ENCODE peak calls at places on chromosomes 4 and X, in five cellular contexts. Q is transverse colon, D is cardiac muscle cell, G is hepatocyte, F is thyroid gland. J is an unnamed sample.

GRCh38 chr4:40953253-40954118 is 203.7 kb downstream of the NSUN7 start:
- DNase-seq in Q (no peak), F (peak; percentile 28), D (peak; percentile 50), G (no peak), J (no peak)

GRCh38 chrX:143664302-143664701 is 28.4 kb upstream of the SLITRK4 start:
- DNase-seq in Q (no peak), D (peak; percentile 30), G (peak; percentile 42), F (no peak), J (no peak)

GRCh38 chr4:103402198-103402597 is 204.1 kb upstream of the CENPE start:
- DNase-seq in D (no peak), G (no peak), F (no peak), Q (no peak), J (no peak)

GRCh38 chr4:183402771-183403170 is 41.7 kb upstream of the CDKN2AIP start:
- DNase-seq in Q (no peak), F (no peak), G (no peak), D (no peak), J (no peak)

GRCh38 chr4:163251204-163251603 is 81.2 kb downstream of the NPY1R start:
- DNase-seq in Q (no peak), D (peak; percentile 22), F (no peak), G (no peak), J (no peak)

GRCh38 chr4:14726441-14727405 is 275.6 kb upstream of the CPEB2 start:
- DNase-seq in D (no peak), F (no peak), G (no peak), Q (peak; percentile 19), J (no peak)

GRCh38 chrX:48649109-48649508 is 34.5 kb upstream of the WAS start:
- DNase-seq in D (no peak), G (no peak), Q (no peak), F (no peak), J (no peak)

GRCh38 chr4:3335385-3335784 is 42.6 kb downstream of the RGS12 start:
- DNase-seq in F (no peak), G (no peak), Q (no peak), D (no peak), J (no peak)

GRCh38 chr4:31241504-31241903 is 521.3 kb downstream of the PCDH7 start:
- DNase-seq in G (no peak), Q (no peak), F (no peak), D (no peak), J (no peak)

GRCh38 chr4:31246856-31247255 is 526.7 kb downstream of the PCDH7 start:
- DNase-seq in D (no peak), F (no peak), Q (no peak), G (no peak), J (no peak)
- H3K4me1 ChIP-seq in D (no peaks in the 10 kb centered on the region), F (no peaks in the 10 kb centered on the region), Q (no peaks in the 10 kb centered on the region), G (no peaks in the 10 kb centered on the region), J (no peaks in the 10 kb centered on the region)

GRCh38 chrX:65601530-65602281 is 65.7 kb upstream of the MSN start:
- DNase-seq in G (peak; percentile 34), F (peak; percentile 79), Q (peak; percentile 73), D (no peak), J (no peak)
- H3K9me3 ChIP-seq in G (no peaks in the 10 kb centered on the region), F (no peaks in the 10 kb centered on the region), Q (no peaks in the 10 kb centered on the region), D (peaks cover 3% of the 10 kb centered on the region), J (no peaks in the 10 kb centered on the region)

GRCh38 chr4:113355550-113356371 is 306.3 kb downstream of the ANK2 start:
- DNase-seq in D (no peak), F (peak; percentile 2), G (peak; percentile 34), Q (peak; percentile 8), J (peak; percentile 16)
- TF ChIP-seq CTCF in D (no peak), F (no peak), G (no peak), Q (no peak), J (no peak)

DNA sequence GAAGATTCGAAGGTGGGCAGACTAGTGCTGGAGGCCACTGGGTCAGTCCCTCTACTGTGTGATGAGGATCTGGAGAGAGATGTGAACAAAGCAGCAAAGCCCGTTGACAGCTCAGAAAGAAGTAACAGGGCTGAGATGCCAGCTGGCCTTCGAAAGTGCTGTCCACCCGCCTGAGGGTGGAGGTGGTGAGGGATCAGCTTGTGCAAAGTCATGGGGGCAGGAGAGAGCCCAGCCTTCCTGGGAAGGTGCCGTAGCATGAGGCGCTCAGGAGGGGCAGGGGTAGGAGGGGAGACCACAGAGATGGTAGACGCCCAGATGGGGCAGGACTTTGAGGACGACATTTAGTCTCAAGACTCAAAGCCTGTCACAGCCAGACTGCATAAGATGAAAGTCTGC is 19.7 kb downstream of the TBC1D14 start:
- DNase-seq in F (no peak), G (no peak), Q (no peak), D (no peak), J (no peak)
- H3K4me1 ChIP-seq in F (peaks cover 15% of the 10 kb centered on the region), G (peaks cover 46% of the 10 kb centered on the region), Q (peaks cover 51% of the 10 kb centered on the region), D (peaks cover 18% of the 10 kb centered on the region), J (no peaks in the 10 kb centered on the region)

DNA sequence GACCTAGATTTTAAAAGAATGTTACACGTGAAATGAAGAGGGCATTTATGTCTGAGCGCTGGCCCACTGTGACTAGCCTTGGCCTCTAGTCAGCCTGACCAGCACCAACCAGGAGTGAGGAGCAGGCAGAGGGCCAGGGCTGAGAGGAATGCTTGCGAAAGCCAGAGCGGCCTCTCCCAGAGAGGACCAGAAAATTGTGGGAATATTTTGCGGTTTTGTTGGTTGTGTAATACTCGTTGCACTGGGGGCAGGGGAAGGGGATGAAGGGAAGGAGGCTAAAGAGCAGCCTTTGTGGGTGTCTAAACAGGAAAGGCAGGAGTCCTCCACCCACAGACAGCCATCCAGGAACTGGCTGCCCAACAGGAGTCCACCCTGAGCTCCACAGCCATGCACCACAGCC is 3.8 kb downstream of the GABRE start:
- DNase-seq in D (no peak), F (peak; percentile 79), Q (peak; percentile 35), G (peak; percentile 28), J (no peak)
- H3K9me3 ChIP-seq in D (no peaks in the 10 kb centered on the region), F (no peaks in the 10 kb centered on the region), Q (no peaks in the 10 kb centered on the region), G (no peaks in the 10 kb centered on the region), J (no peaks in the 10 kb centered on the region)

GRCh38 chr4:106695846-106696245 is 327.3 kb upstream of the GIMD1 start:
- DNase-seq in Q (no peak), F (no peak), D (no peak), G (no peak), J (no peak)

GRCh38 chr4:106694232-106694631 is 325.7 kb upstream of the GIMD1 start:
- DNase-seq in G (no peak), Q (no peak), D (no peak), F (no peak), J (no peak)

GRCh38 chr4:106687026-106687425 is 318.4 kb upstream of the GIMD1 start:
- DNase-seq in G (no peak), D (no peak), Q (no peak), F (no peak), J (no peak)

GRCh38 chr4:106690487-106690886 is 321.9 kb upstream of the GIMD1 start:
- DNase-seq in D (no peak), F (no peak), Q (no peak), G (no peak), J (no peak)

DNA sequence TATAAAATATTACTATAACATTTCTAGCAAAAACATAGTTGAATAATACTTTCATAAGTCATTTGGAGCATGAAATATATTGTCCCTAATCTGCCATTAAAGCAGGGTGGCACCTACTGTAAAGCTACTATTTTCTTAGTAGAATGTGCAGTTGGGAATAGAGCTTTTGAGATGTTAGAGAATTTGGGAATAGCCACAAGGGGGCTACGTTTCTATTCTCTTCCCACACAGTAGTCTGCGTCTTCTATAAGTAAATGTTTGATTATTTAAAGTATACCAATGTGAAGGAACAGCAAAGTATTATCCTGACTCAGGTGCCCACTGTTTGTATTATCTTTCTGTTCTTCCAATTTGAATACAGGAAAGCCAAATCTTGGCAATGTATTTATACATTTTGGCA is 323.2 kb upstream of the GIMD1 start:
- DNase-seq in F (no peak), G (no peak), D (no peak), Q (no peak), J (no peak)
- TF ChIP-seq CTCF in F (no peak), G (peak; percentile 19), D (peak; percentile 3), Q (no peak), J (peak; percentile 32)

J was measured in BE2C.